ENCODE peak calls at places on chromosomes 2 and 18, in four cellular contexts. C, U, A and B are unnamed samples.
A peak's percentile ranks its signal among the peaks of the same experiment; 100 is the strongest.

GRCh38 chr2:76599732-76600368 is 889.1 kb upstream of the GCFC2 start:
- DNase-seq in C (peak; percentile 54), U (peak; percentile 60), A (no peak), B (peak; percentile 32)

GRCh38 chr2:170162261-170162612 is 15.7 kb upstream of the MYO3B start:
- DNase-seq in C (no peak), U (no peak), A (no peak), B (no peak)

GRCh38 chr2:128369126-128369555 is 50.5 kb upstream of the HS6ST1 start:
- DNase-seq in C (no peak), U (no peak), A (no peak), B (peak; percentile 72)

GRCh38 chr2:95374451-95374915 is 28.0 kb upstream of the FAHD2A start:
- DNase-seq in C (no peak), U (no peak), A (no peak), B (peak; percentile 41)

GRCh38 chr2:196275646-196276352 is 104.4 kb upstream of the STK17B start:
- DNase-seq in C (no peak), U (no peak), A (no peak), B (no peak)

GRCh38 chr2:44038277-44038676 is 42.5 kb upstream of the LRPPRC start:
- DNase-seq in C (no peak), U (no peak), A (no peak), B (no peak)

GRCh38 chr18:49212819-49213218 is 247.6 kb downstream of the DYM start:
- DNase-seq in C (no peak), U (no peak), A (no peak), B (no peak)

GRCh38 chr2:68722712-68723111 is 11.9 kb upstream of the ARHGAP25 start:
- DNase-seq in C (no peak), U (no peak), A (no peak), B (no peak)

GRCh38 chr18:41660654-41661053 is 294.4 kb upstream of the PIK3C3 start:
- DNase-seq in C (no peak), U (no peak), A (no peak), B (no peak)

GRCh38 chr2:127174977-127175376 is 45.1 kb downstream of the CYP27C1 start:
- DNase-seq in C (no peak), U (no peak), A (no peak), B (peak; percentile 48)

GRCh38 chr2:214837466-214837865 is 28.0 kb upstream of the BARD1 start:
- DNase-seq in C (no peak), U (no peak), A (no peak), B (no peak)

GRCh38 chr18:23200751-23201150 is 65.5 kb downstream of the CABLES1 start:
- DNase-seq in C (no peak), U (no peak), A (no peak), B (no peak)

GRCh38 chr2:101349893-101350662 is 37.2 kb downstream of the CREG2 start:
- DNase-seq in C (no peak), U (no peak), A (no peak), B (no peak)

GRCh38 chr18:55256568-55257289 is 297.5 kb upstream of the CCDC68 start:
- DNase-seq in C (no peak), U (no peak), A (no peak), B (no peak)

GRCh38 chr2:9423922-9424272 is 443 bp downstream of the CPSF3 start:
- DNase-seq in C (no peak), U (no peak), A (no peak), B (no peak)

GRCh38 chr18:46768166-46768921 is 11.5 kb upstream of the ST8SIA5 start:
- DNase-seq in C (no peak), U (no peak), A (no peak), B (no peak)

GRCh38 chr2:36294290-36294689 is 61.3 kb upstream of the CRIM1 start:
- DNase-seq in C (no peak), U (no peak), A (no peak), B (no peak)

GRCh38 chr2:30209227-30209626 is 22.1 kb upstream of the LBH start:
- DNase-seq in C (no peak), U (no peak), A (no peak), B (no peak)

GRCh38 chr2:73892631-73893329 is at the start of gene ACTG2:
- DNase-seq in C (no peak), U (no peak), A (peak; percentile 54), B (no peak)

GRCh38 chr2:109612991-109613921 is 510 bp downstream of the SEPTIN10 start:
- DNase-seq in C (no peak), U (peak; percentile 39), A (peak; percentile 45), B (no peak)

GRCh38 chr2:101305492-101306123 is 2.9 kb downstream of the RNF149 start:
- DNase-seq in C (no peak), U (no peak), A (no peak), B (no peak)

GRCh38 chr2:181656450-181657261 is at the start of gene CERKL:
- DNase-seq in C (no peak), U (peak; percentile 68), A (no peak), B (peak; percentile 83)

GRCh38 chr2:30511122-30512083 is 64.4 kb downstream of the LCLAT1 start:
- DNase-seq in C (no peak), U (no peak), A (no peak), B (no peak)

GRCh38 chr18:35117951-35118411 is 76.8 kb downstream of the MAPRE2 start:
- DNase-seq in C (no peak), U (no peak), A (no peak), B (no peak)

GRCh38 chr2:28750316-28751101 is 1.1 kb upstream of the PPP1CB start:
- DNase-seq in C (no peak), U (no peak), A (no peak), B (no peak)

GRCh38 chr2:149924028-149924427 is 336.5 kb upstream of the MMADHC start:
- DNase-seq in C (no peak), U (no peak), A (no peak), B (no peak)

GRCh38 chr18:40852406-40852805 is 1102.6 kb upstream of the PIK3C3 start:
- DNase-seq in C (no peak), U (no peak), A (no peak), B (no peak)

GRCh38 chr2:241198381-241199282 is 10.2 kb downstream of the ANO7 start:
- DNase-seq in C (no peak), U (no peak), A (no peak), B (no peak)

GRCh38 chr2:9364791-9365497 is 58.4 kb downstream of the ITGB1BP1 start:
- DNase-seq in C (no peak), U (no peak), A (no peak), B (no peak)

GRCh38 chr2:113890253-113891235 is 655 bp downstream of the ACTR3 start:
- DNase-seq in C (no peak), U (peak; percentile 59), A (peak; percentile 70), B (peak; percentile 93)

GRCh38 chr2:20179755-20180594 is 45.0 kb downstream of the SDC1 start:
- DNase-seq in C (no peak), U (peak; percentile 90), A (no peak), B (peak; percentile 70)

GRCh38 chr2:40208478-40208877 is 243.4 kb downstream of the SLC8A1 start:
- DNase-seq in C (no peak), U (no peak), A (no peak), B (no peak)

DNA sequence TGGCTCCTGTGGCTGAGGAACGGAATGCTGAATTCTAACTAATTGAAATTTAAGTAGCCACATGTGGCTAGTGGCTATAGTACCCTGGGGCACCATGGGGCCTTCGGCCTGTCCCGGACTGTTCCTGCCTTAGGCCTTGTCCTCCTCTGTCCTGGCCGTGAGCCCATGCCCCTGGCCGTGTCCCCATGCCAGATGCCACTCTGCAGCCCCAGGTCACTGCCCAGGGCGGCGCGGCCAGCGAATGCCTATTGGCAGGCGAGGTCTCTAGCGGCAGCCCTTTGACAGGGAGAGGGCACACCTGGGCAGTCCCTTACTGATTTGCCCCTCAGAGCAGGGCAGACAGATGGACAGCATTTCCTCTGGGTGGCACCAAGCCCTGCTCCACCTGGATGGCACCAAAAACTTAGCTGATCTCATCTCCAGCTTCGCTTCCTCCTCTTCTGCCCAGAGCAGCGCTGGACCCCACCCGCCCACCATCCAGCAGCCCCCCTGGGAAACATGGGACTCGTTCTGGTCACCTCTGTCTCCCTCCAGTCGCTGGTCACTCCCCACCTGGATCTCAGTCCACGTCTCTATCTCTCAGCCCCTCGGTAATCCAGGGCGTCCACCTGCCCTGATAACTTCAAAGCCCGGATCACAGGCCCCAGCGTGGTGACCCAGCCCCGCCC is 1.1 kb upstream of the DGKD start:
- DNase-seq in C (no peak), U (peak; percentile 39), A (no peak), B (peak; percentile 86)
- TF ChIP-seq POLR2AphosphoS5 in C (no peak), U (no peak), A (no peak), B (no peak)

GRCh38 chr2:71926098-71926466 is 221.6 kb downstream of the CYP26B1 start:
- DNase-seq in C (no peak), U (no peak), A (no peak), B (no peak)

GRCh38 chr2:71929482-71929772 is 218.2 kb downstream of the CYP26B1 start:
- DNase-seq in C (no peak), U (no peak), A (no peak), B (no peak)

GRCh38 chr2:71926860-71927756 is 220.6 kb downstream of the CYP26B1 start:
- DNase-seq in C (no peak), U (no peak), A (no peak), B (peak; percentile 60)

GRCh38 chr2:71928734-71929481 is 218.8 kb downstream of the CYP26B1 start:
- DNase-seq in C (no peak), U (no peak), A (no peak), B (peak; percentile 51)

GRCh38 chr2:71927757-71928715 is 219.6 kb downstream of the CYP26B1 start:
- DNase-seq in C (no peak), U (no peak), A (no peak), B (peak; percentile 43)
- H3K4me1 ChIP-seq in C (no peaks in the 10 kb centered on the region), U (no peaks in the 10 kb centered on the region), A (no peaks in the 10 kb centered on the region), B (no peaks in the 10 kb centered on the region)

GRCh38 chr18:13369756-13370510 is 151.4 kb downstream of the LDLRAD4 start:
- DNase-seq in C (no peak), U (no peak), A (no peak), B (no peak)
- TF ChIP-seq POLR2AphosphoS5 in C (no peak), U (no peak), A (no peak), B (no peak)

GRCh38 chr2:8279506-8279905 is 402.4 kb upstream of the ID2 start:
- DNase-seq in C (no peak), U (no peak), A (no peak), B (no peak)

GRCh38 chr2:8281950-8282857 is 399.7 kb upstream of the ID2 start:
- DNase-seq in C (no peak), U (no peak), A (no peak), B (no peak)

GRCh38 chr2:8282858-8283252 is 399.0 kb upstream of the ID2 start:
- DNase-seq in C (no peak), U (no peak), A (no peak), B (no peak)

GRCh38 chr2:8278709-8279354 is 403.0 kb upstream of the ID2 start:
- DNase-seq in C (no peak), U (no peak), A (no peak), B (no peak)

GRCh38 chr2:8281234-8281633 is 400.6 kb upstream of the ID2 start:
- DNase-seq in C (no peak), U (no peak), A (no peak), B (no peak)
- H3K4me1 ChIP-seq in C (no peaks in the 10 kb centered on the region), U (no peaks in the 10 kb centered on the region), A (no peaks in the 10 kb centered on the region), B (no peaks in the 10 kb centered on the region)